ENCODE peak calls at places on chromosomes 16 and 17, in nine cellular contexts. J, I, T, S, O, F, P, K and D are unnamed samples.

GRCh38 chr17:43651621-43652480 is 9.9 kb downstream of the MEOX1 start:
- DNase-seq in J (no peak), I (no peak), T (no peak), S (no peak), O (no peak), F (peak), P (no peak), K (no peak), D (no peak)

GRCh38 chr17:31452101-31452500 is 60.6 kb downstream of the RAB11FIP4 start:
- DNase-seq in J (no peak), I (no peak), T (no peak), S (no peak), O (no peak), F (peak), P (no peak), K (no peak), D (no peak)

GRCh38 chr17:47969975-47970724 is 763 bp upstream of the CDK5RAP3 start:
- DNase-seq in J (no peak), I (no peak), T (no peak), S (no peak), O (no peak), F (no peak), P (no peak), K (no peak), D (no peak)

GRCh38 chr17:49707246-49707607 is 537 bp downstream of the SLC35B1 start:
- DNase-seq in J (no peak), I (no peak), T (peak), S (no peak), O (no peak), F (peak), P (no peak), K (no peak), D (no peak)

GRCh38 chr17:48241131-48241591 is 133.6 kb downstream of the SNX11 start:
- DNase-seq in J (no peak), I (no peak), T (peak), S (no peak), O (peak), F (no peak), P (no peak), K (no peak), D (no peak)

GRCh38 chr17:33038740-33039139 is 47.1 kb downstream of the SPACA3 start:
- DNase-seq in J (peak), I (no peak), T (peak), S (no peak), O (peak), F (peak), P (no peak), K (peak), D (peak)

GRCh38 chr16:2250652-2251280 is 621 bp downstream of the ECI1 start:
- DNase-seq in J (no peak), I (no peak), T (peak), S (no peak), O (no peak), F (no peak), P (no peak), K (no peak), D (peak)

GRCh38 chr16:83215417-83216001 is 588.7 kb downstream of the CDH13 start:
- DNase-seq in J (no peak), I (peak), T (peak), S (no peak), O (no peak), F (peak), P (peak), K (peak), D (peak)

GRCh38 chr16:89435051-89435450 is 55.3 kb downstream of the ANKRD11 start:
- DNase-seq in J (no peak), I (no peak), T (no peak), S (no peak), O (no peak), F (no peak), P (no peak), K (no peak), D (no peak)

GRCh38 chr16:72898216-72898825 is 149.6 kb downstream of the ZFHX3 start:
- DNase-seq in J (no peak), I (no peak), T (no peak), S (no peak), O (no peak), F (no peak), P (no peak), K (no peak), D (no peak)

GRCh38 chr17:19663097-19663496 is 14.5 kb downstream of the ALDH3A2 start:
- DNase-seq in J (no peak), I (no peak), T (no peak), S (no peak), O (no peak), F (no peak), P (no peak), K (no peak), D (no peak)

GRCh38 chr17:68011199-68011665 is 15.0 kb upstream of the C17orf58 start:
- DNase-seq in J (peak), I (no peak), T (peak), S (no peak), O (no peak), F (peak), P (peak), K (no peak), D (peak)

GRCh38 chr16:19769239-19769638 is 51.2 kb downstream of the IQCK start:
- DNase-seq in J (no peak), I (no peak), T (no peak), S (no peak), O (no peak), F (no peak), P (no peak), K (no peak), D (no peak)

DNA sequence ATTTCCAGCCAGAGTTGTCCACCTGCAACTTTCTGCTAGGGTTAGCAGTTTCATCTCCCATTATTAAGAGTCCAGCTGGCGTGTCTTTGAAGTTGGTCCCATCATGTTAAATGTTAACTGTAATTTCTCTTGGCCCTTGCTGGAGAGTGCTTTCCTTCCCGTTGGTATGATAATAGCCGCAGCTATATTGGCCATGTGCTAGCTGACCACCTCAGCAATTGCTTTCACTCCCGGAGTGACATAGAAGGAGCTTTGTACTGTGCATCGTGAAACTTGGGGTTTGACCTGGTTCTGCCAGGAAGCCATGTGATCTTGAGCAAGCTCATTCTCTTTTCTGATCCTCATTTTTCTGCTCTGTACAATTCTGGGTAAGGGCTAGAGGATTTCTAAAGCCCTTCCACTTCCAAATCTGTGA is 81.0 kb upstream of the TBX2 start:
- DNase-seq in J (no peak), I (no peak), T (no peak), S (no peak), O (no peak), F (no peak), P (no peak), K (no peak), D (no peak)
- H3K27ac ChIP-seq in J (no peak), I (no peak), T (no peak), S (no peak), O (no peak), F (no peak), P (no peak), K (no peak), D (no peak)

DNA sequence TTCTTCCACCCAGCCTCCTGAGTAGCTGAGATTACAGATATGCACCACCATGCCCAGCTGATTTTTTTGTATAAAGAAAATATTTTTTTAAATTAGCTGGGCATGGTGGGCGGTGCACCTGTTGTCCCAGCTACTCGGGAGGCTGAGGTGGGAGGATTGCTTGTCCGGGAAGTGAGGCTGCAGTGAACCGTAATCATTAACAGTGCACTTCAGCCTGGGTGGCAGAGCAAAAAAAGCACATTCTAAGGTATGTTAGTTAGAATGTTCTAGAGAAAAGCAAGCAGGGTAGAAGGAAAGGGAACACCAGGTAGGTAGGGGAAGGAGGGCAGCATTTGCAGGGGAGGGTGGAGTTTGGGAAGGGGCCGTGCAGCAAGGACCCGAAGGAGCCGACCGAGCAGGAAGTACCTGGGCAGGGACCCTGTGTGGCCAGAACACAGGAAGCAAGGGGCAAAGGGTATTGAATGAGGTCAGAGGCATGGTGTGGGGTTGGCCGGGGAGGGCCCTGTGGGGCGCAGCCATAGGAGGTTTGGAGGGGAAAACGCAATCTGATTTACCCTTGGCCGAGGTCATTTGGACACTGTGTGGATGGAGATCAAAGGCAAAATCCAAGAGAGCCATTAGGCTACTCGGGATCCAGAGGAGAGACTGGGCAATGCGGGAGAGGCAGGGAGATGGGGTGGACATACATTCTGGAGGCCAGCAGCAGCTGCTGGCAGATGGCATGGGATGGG is 2.3 kb downstream of the C17orf99 start:
- DNase-seq in J (no peak), I (no peak), T (no peak), S (no peak), O (no peak), F (no peak), P (no peak), K (no peak), D (no peak)
- H3K27ac ChIP-seq in J (no peak), I (no peak), T (no peak), S (no peak), O (no peak), F (no peak), P (no peak), K (no peak), D (no peak)

GRCh38 chr16:4382795-4383357 is 11.2 kb downstream of the VASN start:
- DNase-seq in J (no peak), I (no peak), T (no peak), S (no peak), O (no peak), F (no peak), P (no peak), K (no peak), D (no peak)
- H3K27ac ChIP-seq in J (peak), I (no peak), T (no peak), S (peak), O (no peak), F (no peak), P (no peak), K (no peak), D (no peak)

DNA sequence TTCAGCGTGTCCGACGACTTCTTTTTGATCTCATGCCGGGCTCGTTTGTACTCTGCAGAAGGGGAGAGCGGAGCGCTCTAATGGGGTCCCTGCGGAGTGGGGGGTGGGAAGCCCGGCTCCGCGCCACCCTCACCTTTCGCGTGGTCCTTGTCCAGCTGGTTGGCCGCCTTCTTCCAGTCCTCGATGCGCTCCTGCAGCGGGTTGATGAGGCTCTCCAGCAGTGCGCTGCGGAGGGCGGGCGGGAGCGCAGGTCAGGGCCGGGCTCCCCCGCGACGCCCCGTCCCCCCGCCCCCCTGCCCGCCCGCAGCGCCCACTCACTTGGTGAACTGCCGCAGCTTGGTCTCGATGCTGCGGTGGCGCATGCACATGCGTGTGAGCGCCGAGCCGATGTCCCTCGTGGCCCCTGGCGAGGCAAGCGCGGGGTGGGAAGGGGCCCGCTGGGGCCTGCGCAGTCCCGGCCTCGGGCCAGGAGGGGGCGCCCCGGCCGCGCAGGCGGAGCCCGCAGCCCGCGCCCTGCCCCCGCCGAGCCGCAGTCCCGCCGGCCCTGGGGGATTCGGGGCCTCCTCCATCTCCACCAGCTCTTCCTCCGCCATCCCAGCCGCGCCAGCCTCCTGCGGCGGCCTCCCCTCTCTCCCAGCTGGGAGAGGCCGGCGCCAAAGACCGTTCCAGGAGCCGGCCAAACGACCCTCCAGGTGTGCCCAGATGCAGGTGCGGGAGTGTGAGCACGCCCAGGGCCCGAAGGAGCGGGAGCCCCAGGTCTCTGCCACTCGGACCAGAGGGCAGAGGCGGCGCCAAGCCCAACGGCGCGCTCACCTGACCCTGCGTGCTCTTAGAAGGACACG is 6.0 kb downstream of the MTSS2 start:
- DNase-seq in J (no peak), I (no peak), T (no peak), S (no peak), O (no peak), F (peak), P (no peak), K (no peak), D (no peak)
- H3K27ac ChIP-seq in J (peak), I (no peak), T (no peak), S (peak), O (peak), F (no peak), P (no peak), K (no peak), D (no peak)

GRCh38 chr17:44935116-44935515 is 12.5 kb downstream of the KIF18B start:
- DNase-seq in J (no peak), I (no peak), T (no peak), S (no peak), O (no peak), F (no peak), P (no peak), K (no peak), D (no peak)

GRCh38 chr17:44941712-44942331 is 5.8 kb downstream of the KIF18B start:
- DNase-seq in J (no peak), I (no peak), T (peak), S (no peak), O (no peak), F (no peak), P (no peak), K (no peak), D (no peak)

GRCh38 chr17:44940768-44941167 is 6.8 kb downstream of the KIF18B start:
- DNase-seq in J (no peak), I (no peak), T (no peak), S (no peak), O (no peak), F (no peak), P (no peak), K (no peak), D (no peak)

GRCh38 chr17:44942456-44942855 is 5.1 kb downstream of the KIF18B start:
- DNase-seq in J (no peak), I (no peak), T (no peak), S (no peak), O (no peak), F (no peak), P (no peak), K (no peak), D (no peak)

GRCh38 chr17:44940321-44940720 is 7.3 kb downstream of the KIF18B start:
- DNase-seq in J (no peak), I (no peak), T (no peak), S (no peak), O (no peak), F (no peak), P (no peak), K (no peak), D (no peak)
- H3K27ac ChIP-seq in J (no peak), I (no peak), T (no peak), S (no peak), O (no peak), F (no peak), P (no peak), K (no peak), D (no peak)